ENCODE peak calls at places on chromosomes 5 and 9, in six cellular contexts. R, B, U, W, C and D are unnamed samples.

GRCh38 chr9:33172735-33173238 is 5.7 kb upstream of the B4GALT1 start:
- DNase-seq in W (no peak), C (no peak), B (no peak), U (no peak), R (peak), D (no peak)

GRCh38 chr5:169106906-169107305 is 194.0 kb downstream of the SLIT3 start:
- DNase-seq in C (no peak), W (no peak), U (no peak), R (no peak), B (no peak), D (no peak)

GRCh38 chr5:58462154-58462553 is 2.3 kb upstream of the PLK2 start:
- DNase-seq in C (no peak), U (no peak), W (no peak), B (no peak), R (peak), D (no peak)

GRCh38 chr5:15260347-15261278 is 239.4 kb upstream of the FBXL7 start:
- DNase-seq in U (no peak), W (no peak), C (no peak), B (no peak), R (peak), D (no peak)

GRCh38 chr9:133379153-133380086 is 3.3 kb downstream of the STKLD1 start:
- DNase-seq in R (no peak), U (no peak), B (no peak), W (no peak), C (no peak), D (no peak)

GRCh38 chr5:137752873-137753226 is 1.3 kb downstream of the HNRNPA0 start:
- DNase-seq in C (peak), B (no peak), U (no peak), W (peak), R (peak), D (peak)

GRCh38 chr5:134046801-134047707 is 42.3 kb upstream of the VDAC1 start:
- DNase-seq in R (no peak), C (no peak), U (no peak), B (no peak), W (no peak), D (peak)

GRCh38 chr5:180026320-180026719 is 45.2 kb downstream of the RNF130 start:
- DNase-seq in C (no peak), W (no peak), U (no peak), R (peak), B (peak), D (no peak)

GRCh38 chr5:127957183-127957582 is 126.4 kb upstream of the SLC12A2 start:
- DNase-seq in C (peak), U (no peak), W (no peak), R (peak), B (peak), D (no peak)

GRCh38 chr5:67511911-67512310 is 315.3 kb upstream of the CD180 start:
- DNase-seq in B (no peak), C (no peak), R (no peak), W (no peak), U (no peak), D (no peak)

GRCh38 chr5:138408023-138408422 is 30.8 kb upstream of the REEP2 start:
- DNase-seq in W (no peak), B (no peak), C (no peak), U (no peak), R (no peak), D (no peak)

GRCh38 chr5:11234501-11234911 is 473.5 kb upstream of the DAP start:
- DNase-seq in U (peak), W (no peak), B (peak), R (no peak), C (peak), D (no peak)

GRCh38 chr5:90632799-90633198 is 74.2 kb downstream of the ADGRV1 start:
- DNase-seq in B (no peak), R (no peak), C (no peak), W (no peak), U (no peak), D (no peak)

GRCh38 chr9:91911681-91912080 is 38.3 kb downstream of the ROR2 start:
- DNase-seq in R (no peak), U (no peak), B (no peak), C (no peak), W (no peak), D (no peak)

GRCh38 chr9:124032247-124032646 is 20.7 kb downstream of the LHX2 start:
- DNase-seq in B (no peak), U (no peak), C (no peak), W (no peak), R (no peak), D (no peak)
- H3K4me3 ChIP-seq in B (no peak), U (no peak), C (no peak), W (no peak), R (no peak), D (no peak)

GRCh38 chr5:42874621-42875198 is 63.0 kb upstream of the SELENOP start:
- DNase-seq in W (no peak), C (no peak), R (no peak), B (no peak), U (no peak), D (no peak)

GRCh38 chr5:42879267-42879666 is 67.6 kb upstream of the SELENOP start:
- DNase-seq in U (no peak), W (no peak), R (no peak), B (no peak), C (no peak), D (no peak)

GRCh38 chr5:42875785-42876374 is 64.2 kb upstream of the SELENOP start:
- DNase-seq in C (no peak), R (no peak), W (no peak), B (no peak), U (no peak), D (no peak)

GRCh38 chr5:42875211-42875610 is 63.5 kb upstream of the SELENOP start:
- DNase-seq in W (no peak), C (no peak), B (no peak), R (no peak), U (no peak), D (no peak)

DNA sequence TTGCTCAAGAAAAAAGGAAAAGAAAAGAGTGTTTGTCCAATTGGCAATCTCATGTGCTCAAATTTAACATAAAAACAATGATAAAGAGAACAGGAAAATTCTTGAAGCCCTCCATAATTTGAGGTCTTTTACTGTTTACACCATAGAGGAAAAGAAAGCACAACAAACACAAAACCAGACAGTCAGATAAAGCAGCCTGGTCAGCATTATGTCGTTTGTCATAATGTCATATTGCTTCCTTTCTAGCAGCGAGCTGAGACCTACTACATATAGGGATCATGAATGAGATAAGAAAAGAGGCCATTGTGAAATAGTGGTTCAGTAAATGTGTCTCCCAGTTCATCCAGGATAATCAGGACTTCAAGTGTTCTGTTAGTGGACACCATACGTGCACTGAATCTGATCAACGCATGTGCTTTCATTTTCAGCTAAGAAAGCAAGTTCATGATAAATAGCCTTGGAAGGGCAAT is 64.7 kb upstream of the SELENOP start:
- DNase-seq in W (no peak), R (peak), B (no peak), C (no peak), U (no peak), D (no peak)
- H3K4me3 ChIP-seq in W (peak), R (no peak), B (no peak), C (no peak), U (no peak), D (no peak)

GRCh38 chr5:88824892-88825781 is 57.8 kb downstream of the MEF2C start:
- DNase-seq in W (no peak), R (peak), U (no peak), B (no peak), C (no peak), D (no peak)
- H3K4me3 ChIP-seq in W (peak), R (no peak), U (no peak), B (no peak), C (no peak), D (no peak)

GRCh38 chr9:137723396-137724113 is 104.8 kb downstream of the EHMT1 start:
- DNase-seq in R (no peak), W (no peak), B (no peak), C (no peak), U (peak), D (no peak)
- H3K4me3 ChIP-seq in R (no peak), W (no peak), B (no peak), C (no peak), U (no peak), D (no peak)

DNA sequence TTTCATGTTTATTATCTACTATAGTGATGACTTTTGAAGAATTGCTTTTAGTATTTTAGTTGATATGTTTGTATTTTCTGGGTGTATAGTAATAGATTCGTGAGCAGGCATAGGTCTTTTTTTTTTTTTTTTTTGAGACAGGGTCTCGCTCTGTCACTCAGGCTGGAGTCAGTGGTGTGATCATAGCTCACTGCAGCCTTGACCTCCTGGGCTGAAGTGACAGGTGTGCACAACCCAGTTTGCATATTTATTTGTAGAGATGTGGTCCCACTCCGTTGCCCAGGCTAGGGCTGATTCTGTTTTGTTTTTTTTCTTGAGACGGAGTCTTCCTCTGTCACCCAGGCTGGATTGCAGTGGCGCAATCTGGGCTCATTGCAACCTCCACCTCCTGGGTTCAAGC is 11.9 kb downstream of the ERBIN start:
- DNase-seq in B (no peak), W (no peak), C (no peak), R (no peak), U (no peak), D (no peak)
- H3K4me3 ChIP-seq in B (no peak), W (no peak), C (no peak), R (no peak), U (no peak), D (no peak)

DNA sequence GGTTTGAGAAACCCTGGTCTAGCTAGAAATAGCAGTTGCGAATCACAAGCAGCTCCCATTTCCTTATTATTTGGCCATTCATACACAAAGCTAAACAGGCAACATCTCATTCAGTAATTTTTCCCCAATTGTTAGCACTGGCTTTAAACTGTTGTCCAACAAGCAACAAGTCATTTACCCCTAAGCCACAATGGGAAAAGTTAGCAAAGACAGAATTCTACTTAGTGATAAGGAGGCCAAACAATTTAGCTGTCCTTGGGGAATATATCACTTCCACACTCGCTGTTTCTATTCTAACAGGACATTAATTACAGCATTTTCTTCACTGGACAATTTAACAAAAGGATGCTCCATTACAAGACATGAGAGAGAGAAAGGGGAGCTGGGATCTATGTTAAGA is 2.8 kb downstream of the MYO10 start:
- DNase-seq in R (no peak), C (no peak), W (no peak), U (no peak), B (no peak), D (no peak)
- H3K4me3 ChIP-seq in R (no peak), C (no peak), W (peak), U (no peak), B (no peak), D (peak)

GRCh38 chr5:177456591-177456964 is 10.0 kb downstream of the PRR7 start:
- DNase-seq in C (no peak), W (no peak), R (no peak), U (no peak), B (no peak), D (no peak)
- H3K4me3 ChIP-seq in C (no peak), W (no peak), R (no peak), U (peak), B (no peak), D (peak)